ENCODE peak calls at places on chromosomes 3 and 15, in four cellular contexts. Y, D, J and H are unnamed samples. For H3K9me3, the result is how much of the 10 kb centered on the place peaks cover.

GRCh38 chr3:145882416-145882815 is 278.6 kb downstream of the PLOD2 start:
- DNase-seq in J (no peak), D (no peak), Y (no peak), H (no peak)

GRCh38 chr3:78506581-78507195 is 1261.1 kb downstream of the ROBO1 start:
- DNase-seq in Y (no peak), J (no peak), D (no peak), H (no peak)

GRCh38 chr3:111568906-111569305 is 26.2 kb downstream of the ZBED2 start:
- DNase-seq in D (no peak), Y (no peak), J (no peak), H (no peak)

GRCh38 chr3:73624363-73625123 is at the start of gene PDZRN3:
- DNase-seq in J (peak), D (no peak), Y (no peak), H (no peak)

GRCh38 chr15:56832125-56832524 is 86.3 kb upstream of the TCF12 start:
- DNase-seq in Y (no peak), D (no peak), J (no peak), H (peak)

GRCh38 chr15:41554401-41554800 is 4.6 kb upstream of the TYRO3 start:
- DNase-seq in D (no peak), J (no peak), Y (no peak), H (no peak)

GRCh38 chr3:178778579-178778978 is 242.3 kb downstream of the KCNMB2 start:
- DNase-seq in D (no peak), J (no peak), Y (no peak), H (no peak)

GRCh38 chr3:100103558-100104441 is 10.5 kb downstream of the FILIP1L start:
- DNase-seq in J (no peak), D (no peak), Y (peak), H (no peak)

GRCh38 chr3:15794842-15795562 is 2.8 kb downstream of the ANKRD28 start:
- DNase-seq in D (no peak), Y (no peak), J (no peak), H (no peak)

GRCh38 chr3:190865828-190866227 is 3.3 kb upstream of the GMNC start:
- DNase-seq in D (no peak), Y (no peak), J (no peak), H (peak)

GRCh38 chr3:105791919-105792786 is 76.7 kb downstream of the CBLB start:
- DNase-seq in J (no peak), Y (peak), D (no peak), H (peak)

GRCh38 chr3:125351814-125352456 is 23.2 kb downstream of the ZNF148 start:
- DNase-seq in J (no peak), D (no peak), Y (no peak), H (no peak)

GRCh38 chr3:43013743-43014155 is 34.6 kb downstream of the GASK1A start:
- DNase-seq in D (no peak), Y (no peak), J (no peak), H (no peak)

GRCh38 chr15:96354731-96355560 is 24.4 kb downstream of the NR2F2 start:
- DNase-seq in Y (peak), D (no peak), J (no peak), H (peak)

GRCh38 chr3:184235381-184236032 is 6.1 kb downstream of the VWA5B2 start:
- DNase-seq in Y (no peak), J (no peak), D (no peak), H (no peak)

GRCh38 chr15:62932436-62932835 is 110.1 kb upstream of the TPM1 start:
- DNase-seq in J (no peak), D (no peak), Y (no peak), H (no peak)
- TF ChIP-seq RNF2 in J (no peak), D (no peak), Y (no peak), H (no peak)

GRCh38 chr3:14780927-14781507 is 37.7 kb upstream of the FGD5 start:
- DNase-seq in D (peak), J (peak), Y (peak), H (peak)
- TF ChIP-seq CHD2 in D (no peak), J (no peak), Y (no peak), H (no peak)

GRCh38 chr15:25987638-25988037 is 124.5 kb upstream of the ATP10A start:
- DNase-seq in D (no peak), Y (no peak), J (no peak), H (no peak)
- H3K9me3 ChIP-seq in D (under half), Y (under half), J (under half), H (under half)

GRCh38 chr3:112770026-112770626 is 76.5 kb downstream of the CD200R1L start:
- DNase-seq in Y (no peak), D (peak), J (peak), H (peak)
- TF ChIP-seq RNF2 in Y (no peak), D (no peak), J (no peak), H (no peak)

GRCh38 chr15:68272797-68273271 is 4.7 kb upstream of the FEM1B start:
- DNase-seq in Y (no peak), J (no peak), D (no peak), H (peak)
- TF ChIP-seq CHD2 in Y (no peak), J (no peak), D (no peak), H (no peak)